ENCODE peak calls at places on chromosomes 6 and 20, in six cellular contexts. One of them, this sample, is unnamed. For H3K4me1, the result is how much of the 10 kb centered on the place peaks cover.

GRCh38 chr6:48671506-48671905 is 560.5 kb upstream of the PTCHD4 start:
- DNase-seq in heart left ventricle: no peak
- DNase-seq in CD8-positive, alpha-beta memory T cell: no peak
- DNase-seq in left lung: no peak
- DNase-seq in uterus: no peak
- DNase-seq in astrocyte: no peak
- DNase-seq in this sample: no peak

GRCh38 chr20:16423311-16424212 is 149.7 kb downstream of the KIF16B start:
- DNase-seq in heart left ventricle: no peak
- DNase-seq in CD8-positive, alpha-beta memory T cell: no peak
- DNase-seq in left lung: no peak
- DNase-seq in uterus: no peak
- DNase-seq in astrocyte: no peak
- DNase-seq in this sample: peak

GRCh38 chr6:30238178-30238795 is 25.1 kb upstream of the TRIM26 start:
- DNase-seq in heart left ventricle: no peak
- DNase-seq in CD8-positive, alpha-beta memory T cell: peak
- DNase-seq in left lung: no peak
- DNase-seq in uterus: no peak
- DNase-seq in astrocyte: peak
- DNase-seq in this sample: no peak

GRCh38 chr20:21053002-21053762 is 53.0 kb downstream of the LINC00237 start:
- DNase-seq in heart left ventricle: no peak
- DNase-seq in CD8-positive, alpha-beta memory T cell: no peak
- DNase-seq in left lung: no peak
- DNase-seq in uterus: no peak
- DNase-seq in astrocyte: no peak
- DNase-seq in this sample: no peak

GRCh38 chr6:35240838-35241801 is 18.4 kb upstream of the ZNF76 start:
- DNase-seq in heart left ventricle: peak
- DNase-seq in CD8-positive, alpha-beta memory T cell: peak
- DNase-seq in left lung: peak
- DNase-seq in uterus: peak
- DNase-seq in astrocyte: no peak
- DNase-seq in this sample: peak

GRCh38 chr20:53247460-53248103 is 275.4 kb downstream of the TSHZ2 start:
- DNase-seq in heart left ventricle: no peak
- DNase-seq in CD8-positive, alpha-beta memory T cell: no peak
- DNase-seq in left lung: no peak
- DNase-seq in uterus: no peak
- DNase-seq in astrocyte: peak
- DNase-seq in this sample: no peak

GRCh38 chr6:33967266-33967767 is 163.5 kb upstream of the MLN start:
- DNase-seq in heart left ventricle: no peak
- DNase-seq in CD8-positive, alpha-beta memory T cell: peak
- DNase-seq in left lung: peak
- DNase-seq in uterus: peak
- DNase-seq in astrocyte: no peak
- DNase-seq in this sample: peak

GRCh38 chr6:138722425-138723371 is 50.9 kb upstream of the CCDC28A start:
- DNase-seq in heart left ventricle: no peak
- DNase-seq in CD8-positive, alpha-beta memory T cell: no peak
- DNase-seq in left lung: no peak
- DNase-seq in uterus: no peak
- DNase-seq in astrocyte: peak
- DNase-seq in this sample: no peak

GRCh38 chr6:37077459-37078296 is 72.2 kb downstream of the FGD2 start:
- DNase-seq in heart left ventricle: peak
- DNase-seq in CD8-positive, alpha-beta memory T cell: no peak
- DNase-seq in left lung: peak
- DNase-seq in uterus: peak
- DNase-seq in astrocyte: peak
- DNase-seq in this sample: no peak

GRCh38 chr6:11606287-11606686 is 68.7 kb downstream of the TMEM170B start:
- DNase-seq in heart left ventricle: no peak
- DNase-seq in CD8-positive, alpha-beta memory T cell: no peak
- DNase-seq in left lung: no peak
- DNase-seq in uterus: no peak
- DNase-seq in astrocyte: no peak
- DNase-seq in this sample: peak

GRCh38 chr20:17721802-17722486 is 22.2 kb downstream of the BANF2 start:
- DNase-seq in heart left ventricle: no peak
- DNase-seq in CD8-positive, alpha-beta memory T cell: no peak
- DNase-seq in left lung: no peak
- DNase-seq in uterus: no peak
- DNase-seq in astrocyte: no peak
- DNase-seq in this sample: peak

GRCh38 chr20:48364688-48365421 is 462.9 kb downstream of the PREX1 start:
- DNase-seq in heart left ventricle: no peak
- DNase-seq in CD8-positive, alpha-beta memory T cell: no peak
- DNase-seq in left lung: no peak
- DNase-seq in uterus: no peak
- DNase-seq in astrocyte: no peak
- DNase-seq in this sample: no peak

GRCh38 chr6:130233332-130233731 is 10.6 kb upstream of the SAMD3 start:
- DNase-seq in heart left ventricle: no peak
- DNase-seq in CD8-positive, alpha-beta memory T cell: no peak
- DNase-seq in left lung: no peak
- DNase-seq in uterus: no peak
- DNase-seq in astrocyte: peak
- DNase-seq in this sample: no peak

GRCh38 chr6:158861686-158862381 is 42.7 kb upstream of the EZR start:
- DNase-seq in heart left ventricle: no peak
- DNase-seq in CD8-positive, alpha-beta memory T cell: no peak
- DNase-seq in left lung: no peak
- DNase-seq in uterus: no peak
- DNase-seq in astrocyte: no peak
- DNase-seq in this sample: no peak

GRCh38 chr20:30985386-30985785 is 272.1 kb upstream of the DEFB115 start:
- DNase-seq in heart left ventricle: no peak
- DNase-seq in CD8-positive, alpha-beta memory T cell: no peak
- DNase-seq in left lung: no peak
- DNase-seq in uterus: no peak
- DNase-seq in astrocyte: no peak
- DNase-seq in this sample: no peak

GRCh38 chr20:22814475-22815205 is 220.5 kb upstream of the SSTR4 start:
- DNase-seq in heart left ventricle: no peak
- DNase-seq in CD8-positive, alpha-beta memory T cell: no peak
- DNase-seq in left lung: no peak
- DNase-seq in uterus: no peak
- DNase-seq in astrocyte: no peak
- DNase-seq in this sample: no peak

GRCh38 chr20:41034239-41034638 is 5.6 kb downstream of the TOP1 start:
- DNase-seq in heart left ventricle: no peak
- DNase-seq in CD8-positive, alpha-beta memory T cell: no peak
- DNase-seq in left lung: no peak
- DNase-seq in uterus: no peak
- DNase-seq in astrocyte: no peak
- DNase-seq in this sample: no peak

GRCh38 chr6:105488521-105489212 is 85.8 kb upstream of the PREP start:
- DNase-seq in heart left ventricle: peak
- DNase-seq in CD8-positive, alpha-beta memory T cell: no peak
- DNase-seq in left lung: peak
- DNase-seq in uterus: no peak
- DNase-seq in astrocyte: no peak
- DNase-seq in this sample: no peak
- H3K4me1 ChIP-seq in heart left ventricle: under half
- H3K4me1 ChIP-seq in CD8-positive, alpha-beta memory T cell: under half
- H3K4me1 ChIP-seq in left lung: under half
- H3K4me1 ChIP-seq in uterus: under half
- H3K4me1 ChIP-seq in astrocyte: under half
- H3K4me1 ChIP-seq in this sample: under half

DNA sequence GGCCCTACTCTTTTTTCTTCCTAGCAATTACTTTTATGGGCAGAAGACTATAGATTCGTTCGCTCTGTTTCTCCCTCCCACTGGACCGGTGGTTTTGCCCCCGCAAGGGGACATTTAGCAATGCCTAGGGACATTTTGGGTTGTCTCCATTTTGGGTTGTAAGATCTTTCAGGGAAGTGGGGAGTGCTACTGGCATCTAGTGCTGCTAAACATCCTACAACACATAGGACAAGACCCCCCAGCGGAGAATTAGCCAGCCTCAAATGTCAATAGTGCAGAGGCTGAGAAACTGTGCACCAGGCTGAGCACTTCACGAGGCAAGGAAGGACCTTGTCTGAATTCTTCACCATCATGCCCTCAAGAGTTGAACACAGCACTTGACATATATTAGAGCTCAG is 4.8 kb upstream of the ZMYND8 start:
- DNase-seq in heart left ventricle: no peak
- DNase-seq in CD8-positive, alpha-beta memory T cell: no peak
- DNase-seq in left lung: no peak
- DNase-seq in uterus: no peak
- DNase-seq in astrocyte: no peak
- DNase-seq in this sample: no peak
- H3K4me1 ChIP-seq in heart left ventricle: under half
- H3K4me1 ChIP-seq in CD8-positive, alpha-beta memory T cell: under half
- H3K4me1 ChIP-seq in left lung: half or more
- H3K4me1 ChIP-seq in uterus: under half
- H3K4me1 ChIP-seq in astrocyte: half or more
- H3K4me1 ChIP-seq in this sample: half or more

GRCh38 chr20:50730765-50731054 is 670 bp upstream of the PARD6B start:
- DNase-seq in heart left ventricle: no peak
- DNase-seq in CD8-positive, alpha-beta memory T cell: no peak
- DNase-seq in left lung: no peak
- DNase-seq in uterus: no peak
- DNase-seq in astrocyte: no peak
- DNase-seq in this sample: no peak

GRCh38 chr20:50729925-50730764 is 1.2 kb upstream of the PARD6B start:
- DNase-seq in heart left ventricle: no peak
- DNase-seq in CD8-positive, alpha-beta memory T cell: no peak
- DNase-seq in left lung: no peak
- DNase-seq in uterus: no peak
- DNase-seq in astrocyte: no peak
- DNase-seq in this sample: peak

GRCh38 chr20:50727792-50728485 is 3.4 kb upstream of the PARD6B start:
- DNase-seq in heart left ventricle: no peak
- DNase-seq in CD8-positive, alpha-beta memory T cell: no peak
- DNase-seq in left lung: no peak
- DNase-seq in uterus: no peak
- DNase-seq in astrocyte: no peak
- DNase-seq in this sample: peak

GRCh38 chr20:50728486-50728980 is 2.8 kb upstream of the PARD6B start:
- DNase-seq in heart left ventricle: no peak
- DNase-seq in CD8-positive, alpha-beta memory T cell: no peak
- DNase-seq in left lung: no peak
- DNase-seq in uterus: no peak
- DNase-seq in astrocyte: no peak
- DNase-seq in this sample: no peak

GRCh38 chr20:50728981-50729874 is 2.2 kb upstream of the PARD6B start:
- DNase-seq in heart left ventricle: no peak
- DNase-seq in CD8-positive, alpha-beta memory T cell: no peak
- DNase-seq in left lung: no peak
- DNase-seq in uterus: no peak
- DNase-seq in astrocyte: no peak
- DNase-seq in this sample: peak
- H3K4me1 ChIP-seq in heart left ventricle: under half
- H3K4me1 ChIP-seq in CD8-positive, alpha-beta memory T cell: under half
- H3K4me1 ChIP-seq in left lung: under half
- H3K4me1 ChIP-seq in uterus: under half
- H3K4me1 ChIP-seq in astrocyte: under half
- H3K4me1 ChIP-seq in this sample: under half

DNA sequence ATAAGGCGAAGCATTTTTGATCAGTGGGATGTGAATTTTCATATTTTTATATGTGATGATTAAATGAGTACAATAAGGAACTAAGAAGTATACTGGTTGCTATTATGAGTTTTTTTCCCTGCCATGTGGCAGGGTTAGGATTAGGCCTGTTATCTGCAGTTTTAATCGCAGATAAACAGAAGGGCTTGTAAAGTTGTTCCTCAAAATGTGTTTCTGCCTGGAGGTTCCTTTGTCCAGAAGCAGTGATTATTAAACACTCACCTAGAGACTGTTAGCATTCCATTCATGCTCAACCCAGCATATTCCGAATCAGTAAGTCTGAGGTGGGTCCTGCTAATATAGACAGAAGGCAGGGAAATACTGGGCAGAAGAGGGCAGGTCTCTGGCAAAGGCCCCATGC is 316.0 kb downstream of the CLIC5 start:
- DNase-seq in heart left ventricle: no peak
- DNase-seq in CD8-positive, alpha-beta memory T cell: no peak
- DNase-seq in left lung: no peak
- DNase-seq in uterus: no peak
- DNase-seq in astrocyte: no peak
- DNase-seq in this sample: no peak
- H3K4me1 ChIP-seq in heart left ventricle: under half
- H3K4me1 ChIP-seq in CD8-positive, alpha-beta memory T cell: under half
- H3K4me1 ChIP-seq in left lung: under half
- H3K4me1 ChIP-seq in uterus: under half
- H3K4me1 ChIP-seq in astrocyte: under half
- H3K4me1 ChIP-seq in this sample: under half

DNA sequence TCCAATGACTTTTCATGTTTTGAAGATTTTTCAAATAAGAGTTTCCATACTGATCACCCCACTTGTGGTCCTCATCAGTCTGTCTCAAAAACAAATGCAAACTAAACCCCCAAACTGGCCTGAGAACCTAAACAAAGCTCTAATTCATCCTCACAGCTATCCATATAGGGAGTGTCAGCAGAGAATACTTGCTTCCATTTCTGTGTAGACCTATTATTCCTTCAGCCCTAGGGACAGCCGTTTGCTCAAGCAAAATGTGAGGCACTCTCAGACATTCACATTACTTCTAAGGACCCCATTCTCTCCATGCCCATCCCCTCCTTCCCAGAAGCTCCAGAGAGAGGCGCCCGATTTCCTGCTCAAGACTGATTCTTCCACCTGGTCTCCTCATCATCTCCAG is 24.6 kb downstream of the DNAAF9 start:
- DNase-seq in heart left ventricle: no peak
- DNase-seq in CD8-positive, alpha-beta memory T cell: no peak
- DNase-seq in left lung: no peak
- DNase-seq in uterus: no peak
- DNase-seq in astrocyte: no peak
- DNase-seq in this sample: no peak
- H3K4me1 ChIP-seq in heart left ventricle: under half
- H3K4me1 ChIP-seq in CD8-positive, alpha-beta memory T cell: under half
- H3K4me1 ChIP-seq in left lung: under half
- H3K4me1 ChIP-seq in uterus: under half
- H3K4me1 ChIP-seq in astrocyte: under half
- H3K4me1 ChIP-seq in this sample: under half

DNA sequence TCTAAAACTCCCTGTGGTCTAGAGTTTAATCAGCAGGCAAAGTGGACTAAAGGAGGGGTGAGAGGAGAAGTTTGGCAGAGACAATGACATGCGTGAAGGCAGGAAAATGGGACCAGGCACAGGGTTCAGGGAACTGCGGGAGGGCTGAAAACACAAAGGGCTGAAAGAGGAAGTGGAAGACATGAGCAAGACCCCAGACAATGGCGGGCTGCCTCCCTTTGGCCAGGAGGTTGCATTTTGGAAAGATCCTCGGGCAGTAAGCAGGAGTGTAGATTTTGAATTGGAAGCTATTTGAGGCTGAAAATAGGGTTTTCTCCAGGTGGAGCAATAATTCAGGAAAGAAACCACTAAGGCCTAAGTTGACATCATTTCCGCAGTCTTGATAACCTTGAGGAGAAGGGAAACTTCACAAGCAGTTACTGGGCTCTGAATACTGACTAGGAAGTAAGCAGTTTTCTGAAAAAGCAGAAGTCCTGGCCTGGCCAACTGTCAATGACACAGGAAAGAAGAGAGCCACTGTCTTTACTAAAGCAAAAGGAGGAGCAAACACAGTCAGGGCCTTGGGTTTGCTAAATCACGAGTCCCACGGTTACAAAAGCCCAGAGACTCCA is 3.4 kb downstream of the LY86 start:
- DNase-seq in heart left ventricle: peak
- DNase-seq in CD8-positive, alpha-beta memory T cell: no peak
- DNase-seq in left lung: peak
- DNase-seq in uterus: no peak
- DNase-seq in astrocyte: no peak
- DNase-seq in this sample: no peak
- H3K4me1 ChIP-seq in heart left ventricle: under half
- H3K4me1 ChIP-seq in CD8-positive, alpha-beta memory T cell: half or more
- H3K4me1 ChIP-seq in left lung: half or more
- H3K4me1 ChIP-seq in uterus: under half
- H3K4me1 ChIP-seq in astrocyte: under half
- H3K4me1 ChIP-seq in this sample: under half

This sample was measured in pancreas.